ENCODE peak calls at places on chromosomes 7 and 10, in five cellular contexts. L is osteoblast, G is IMR-90, B is AG09309, H is SK-N-SH. K is an unnamed sample.

GRCh38 chr7:44969049-44969700 is 9.6 kb downstream of the MYO1G start:
- DNase-seq in G (no peak), L (no peak), H (peak), B (no peak), K (no peak)

GRCh38 chr10:126674741-126675515 is 4.4 kb upstream of the C10orf90 start:
- DNase-seq in H (no peak), L (no peak), G (no peak), B (no peak), K (no peak)

GRCh38 chr10:49611815-49612512 is 1.9 kb downstream of the SLC18A3 start:
- DNase-seq in H (no peak), L (peak), G (no peak), B (no peak), K (peak)

GRCh38 chr10:13787015-13787421 is 200.3 kb downstream of the PRPF18 start:
- DNase-seq in L (no peak), H (no peak), B (no peak), G (peak), K (no peak)

GRCh38 chr10:122525788-122526187 is 34.8 kb upstream of the DMBT1 start:
- DNase-seq in H (no peak), B (no peak), L (no peak), G (no peak), K (no peak)

GRCh38 chr10:13717936-13718772 is 131.4 kb downstream of the PRPF18 start:
- DNase-seq in B (peak), G (peak), H (no peak), L (peak), K (no peak)

GRCh38 chr7:26726051-26726450 is 138.3 kb downstream of the SKAP2 start:
- DNase-seq in H (no peak), G (no peak), B (no peak), L (no peak), K (no peak)

GRCh38 chr7:81430150-81430549 is 339.7 kb downstream of the HGF start:
- DNase-seq in B (no peak), L (peak), G (no peak), H (no peak), K (no peak)

GRCh38 chr10:102782698-102783540 is 39.2 kb downstream of the WBP1L start:
- DNase-seq in G (peak), B (peak), L (peak), H (no peak), K (no peak)

GRCh38 chr10:14010083-14010551 is 320.6 kb downstream of the FRMD4A start:
- DNase-seq in B (peak), G (peak), H (no peak), L (peak), K (no peak)

GRCh38 chr7:149850716-149851115 is 12.5 kb downstream of the ZNF862 start:
- DNase-seq in H (no peak), B (no peak), L (no peak), G (no peak), K (no peak)

GRCh38 chr7:102396710-102397019 is 502 bp downstream of the PRKRIP1 start:
- DNase-seq in G (no peak), L (peak), B (no peak), H (peak), K (no peak)

GRCh38 chr10:72645263-72645858 is 19.5 kb upstream of the MICU1 start:
- DNase-seq in H (no peak), B (no peak), L (no peak), G (no peak), K (no peak)

GRCh38 chr7:44796034-44796503 is 412 bp upstream of the PPIA start:
- DNase-seq in H (no peak), L (peak), B (no peak), G (peak), K (peak)

GRCh38 chr7:92730808-92731207 is 105.6 kb downstream of the CDK6 start:
- DNase-seq in G (peak), L (no peak), B (no peak), H (no peak), K (no peak)

GRCh38 chr7:133550811-133551210 is 297.9 kb downstream of the EXOC4 start:
- DNase-seq in H (no peak), B (no peak), L (no peak), G (no peak), K (no peak)

GRCh38 chr10:110818311-110819257 is 53.1 kb upstream of the PDCD4 start:
- DNase-seq in H (no peak), B (no peak), L (no peak), G (no peak), K (no peak)

GRCh38 chr10:30583778-30584415 is 45.7 kb downstream of the LYZL2 start:
- DNase-seq in H (no peak), G (peak), B (peak), L (peak), K (no peak)

GRCh38 chr7:91801331-91801983 is 79.0 kb downstream of the MTERF1 start:
- DNase-seq in G (no peak), B (no peak), H (no peak), L (no peak), K (no peak)

GRCh38 chr10:94146746-94147145 is 153.0 kb downstream of the PLCE1 start:
- DNase-seq in L (no peak), G (no peak), H (no peak), B (no peak), K (no peak)

GRCh38 chr10:124650820-124651401 is 93.3 kb downstream of the FAM53B start:
- DNase-seq in B (no peak), L (no peak), G (no peak), H (no peak), K (no peak)

GRCh38 chr7:31864646-31865045 is 177.6 kb downstream of the PPP1R17 start:
- DNase-seq in L (no peak), B (no peak), H (no peak), G (no peak), K (no peak)

GRCh38 chr10:22148956-22149355 is 68.9 kb downstream of the EBLN1 start:
- DNase-seq in B (no peak), L (no peak), G (peak), H (no peak), K (no peak)

GRCh38 chr7:34165466-34165865 is 260.1 kb downstream of the BMPER start:
- DNase-seq in H (no peak), L (no peak), G (peak), B (no peak), K (no peak)

GRCh38 chr7:137337902-137338301 is 5.6 kb downstream of the PTN start:
- DNase-seq in H (no peak), B (no peak), G (no peak), L (no peak), K (no peak)

GRCh38 chr10:36171546-36171945 is 529.5 kb upstream of the FZD8 start:
- DNase-seq in H (no peak), B (no peak), L (no peak), G (no peak), K (no peak)

GRCh38 chr10:31961675-31962074 is 33.0 kb upstream of the ARHGAP12 start:
- DNase-seq in B (peak), H (no peak), G (peak), L (peak), K (no peak)

GRCh38 chr7:36273836-36274235 is 115.8 kb upstream of the ANLN start:
- DNase-seq in G (no peak), L (no peak), B (no peak), H (no peak), K (no peak)

GRCh38 chr7:36668080-36668479 is 56.2 kb downstream of the AOAH start:
- DNase-seq in L (no peak), H (no peak), B (no peak), G (peak), K (no peak)

GRCh38 chr7:151060113-151060415 is 675 bp downstream of the SLC4A2 start:
- DNase-seq in L (peak), H (no peak), B (no peak), G (no peak), K (no peak)
- TF ChIP-seq CTCF in L (no peak), H (peak), B (no peak), G (no peak), K (peak)

GRCh38 chr10:132294561-132295320 is 13.0 kb downstream of the STK32C start:
- DNase-seq in H (no peak), B (no peak), G (no peak), L (peak), K (no peak)

GRCh38 chr10:132299381-132300336 is 8.1 kb downstream of the STK32C start:
- DNase-seq in B (no peak), G (no peak), L (peak), H (no peak), K (no peak)

GRCh38 chr10:132298038-132298935 is 9.5 kb downstream of the STK32C start:
- DNase-seq in L (peak), G (no peak), H (no peak), B (no peak), K (no peak)

GRCh38 chr10:132296671-132297443 is 10.9 kb downstream of the STK32C start:
- DNase-seq in B (no peak), L (peak), H (peak), G (no peak), K (no peak)

DNA sequence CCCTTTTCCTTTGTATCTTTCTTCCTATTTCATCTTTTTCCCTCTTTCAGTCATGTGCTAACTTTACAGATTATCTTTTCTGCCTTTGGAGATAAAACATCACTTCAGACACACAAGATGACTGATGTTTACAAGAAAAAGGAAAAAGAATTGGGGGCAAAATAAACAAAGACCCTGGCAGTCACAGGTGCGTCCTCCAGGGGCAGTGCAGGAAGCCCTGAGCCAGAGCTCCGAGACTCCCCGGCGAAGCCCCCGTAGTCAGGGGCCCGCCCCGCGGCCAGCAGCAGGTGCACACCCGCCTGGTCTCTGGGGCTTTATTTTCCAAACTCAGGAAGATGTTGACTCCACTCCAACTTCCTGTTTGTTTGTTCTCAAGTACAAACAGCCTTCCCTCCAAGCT is 10.2 kb downstream of the STK32C start:
- DNase-seq in L (peak), G (no peak), B (no peak), H (no peak), K (no peak)
- TF ChIP-seq CTCF in L (no peak), G (no peak), B (no peak), H (no peak), K (no peak)

DNA sequence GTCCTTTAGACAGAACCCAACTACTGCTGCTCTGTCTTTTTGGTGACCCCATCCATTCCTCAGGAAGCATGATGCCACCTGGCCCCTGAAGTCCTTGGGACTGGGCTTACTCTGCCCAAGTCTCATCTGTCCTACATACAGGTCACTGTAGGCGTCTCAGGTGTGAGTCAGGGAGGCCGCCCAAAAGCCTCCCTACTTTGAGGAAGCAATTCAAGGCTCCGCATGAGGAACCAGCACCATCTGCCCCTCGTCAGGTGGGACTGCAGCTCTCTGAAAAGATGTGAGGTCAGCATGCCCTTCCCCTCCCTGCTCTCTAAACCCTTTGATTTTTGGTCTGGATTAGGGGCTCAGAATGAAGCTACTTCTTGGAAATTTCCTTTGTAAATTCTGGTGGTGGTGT is 354.8 kb downstream of the CXCL12 start:
- DNase-seq in H (no peak), L (no peak), G (no peak), B (no peak), K (no peak)
- TF ChIP-seq CTCF in H (no peak), L (no peak), G (peak), B (no peak), K (no peak)

GRCh38 chr10:121392657-121393056 is 205.6 kb downstream of the FGFR2 start:
- DNase-seq in L (no peak), B (no peak), H (no peak), G (no peak), K (no peak)
- TF ChIP-seq CTCF in L (no peak), B (no peak), H (no peak), G (no peak), K (no peak)